ENCODE peak calls at places on chromosomes 5 and 9, in seven cellular contexts. W is osteocyte, O is LNCaP clone FGC, X is GM13976, I is AG04450, R is RWPE2, V is body of pancreas. L is an unnamed sample.

GRCh38 chr9:126376311-126376902 is 49.8 kb downstream of the MVB12B start:
- DNase-seq in O (no peak), X (no peak), I (no peak), V (no peak), R (no peak), W (no peak), L (no peak)

GRCh38 chr5:154143121-154143725 is 47.3 kb upstream of the GALNT10 start:
- DNase-seq in I (no peak), W (no peak), R (no peak), O (no peak), X (no peak), V (no peak), L (no peak)

GRCh38 chr5:151060742-151061141 is 20.1 kb downstream of the TNIP1 start:
- DNase-seq in O (no peak), R (no peak), W (no peak), V (peak), X (no peak), I (no peak), L (no peak)

GRCh38 chr9:126114850-126115460 is 211.7 kb upstream of the MVB12B start:
- DNase-seq in I (no peak), V (no peak), R (no peak), W (peak), O (no peak), X (no peak), L (no peak)

GRCh38 chr5:180128671-180129261 is 57.2 kb upstream of the RNF130 start:
- DNase-seq in O (no peak), I (no peak), R (no peak), X (peak), W (peak), V (no peak), L (no peak)

GRCh38 chr5:79512692-79513518 is 1.0 kb downstream of the HOMER1 start:
- DNase-seq in O (no peak), I (no peak), R (no peak), X (no peak), W (no peak), V (no peak), L (no peak)

GRCh38 chr5:151490617-151491016 is 43.2 kb downstream of the SLC36A1 start:
- DNase-seq in O (no peak), V (no peak), W (no peak), I (no peak), X (no peak), R (no peak), L (no peak)

GRCh38 chr5:36444582-36444999 is 142.9 kb upstream of the RANBP3L start:
- DNase-seq in X (no peak), R (no peak), O (peak), V (peak), I (no peak), W (no peak), L (no peak)

GRCh38 chr9:33677506-33677809 is 117.9 kb upstream of the PRSS3 start:
- DNase-seq in X (no peak), O (no peak), I (no peak), W (no peak), R (no peak), V (no peak), L (no peak)

GRCh38 chr9:33682551-33682950 is 112.8 kb upstream of the PRSS3 start:
- DNase-seq in V (no peak), R (no peak), O (no peak), W (no peak), I (no peak), X (no peak), L (no peak)

GRCh38 chr9:33677961-33678360 is 117.4 kb upstream of the PRSS3 start:
- DNase-seq in O (no peak), W (no peak), R (no peak), V (no peak), I (no peak), X (no peak), L (no peak)

GRCh38 chr9:33676746-33677505 is 118.4 kb upstream of the PRSS3 start:
- DNase-seq in X (peak), R (no peak), V (peak), O (no peak), I (no peak), W (peak), L (peak)
- TF ChIP-seq CTCF in X (no peak), R (no peak), V (no peak), O (no peak), I (no peak), W (no peak), L (no peak)

GRCh38 chr5:115602585-115603125 is 376 bp upstream of the TICAM2 start:
- DNase-seq in R (no peak), O (no peak), I (no peak), W (no peak), X (peak), V (no peak), L (no peak)

GRCh38 chr5:115599924-115600323 is 2.4 kb downstream of the TICAM2 start:
- DNase-seq in X (no peak), I (no peak), R (no peak), V (no peak), W (no peak), O (no peak), L (no peak)

GRCh38 chr5:115599502-115599901 is 2.8 kb downstream of the TICAM2 start:
- DNase-seq in X (peak), V (peak), R (no peak), O (no peak), I (no peak), W (no peak), L (no peak)

GRCh38 chr5:115600771-115601170 is 1.5 kb downstream of the TICAM2 start:
- DNase-seq in R (no peak), X (no peak), V (no peak), O (no peak), W (no peak), I (no peak), L (no peak)

GRCh38 chr5:115601709-115602584 is at the start of gene TICAM2:
- DNase-seq in V (peak), I (no peak), W (no peak), R (peak), O (no peak), X (peak), L (peak)
- TF ChIP-seq CTCF in V (peak), I (no peak), W (peak), R (peak), O (no peak), X (peak), L (peak)

GRCh38 chr5:10552183-10553143 is 11.4 kb upstream of the ANKRD33B start:
- DNase-seq in I (no peak), V (no peak), R (no peak), W (no peak), O (no peak), X (peak), L (no peak)

GRCh38 chr5:10555134-10555733 is 8.6 kb upstream of the ANKRD33B start:
- DNase-seq in W (no peak), R (peak), I (peak), X (no peak), V (no peak), O (no peak), L (no peak)

GRCh38 chr5:10556331-10556807 is 7.5 kb upstream of the ANKRD33B start:
- DNase-seq in W (no peak), I (no peak), X (no peak), R (no peak), V (no peak), O (no peak), L (no peak)

GRCh38 chr5:10550222-10550995 is 13.5 kb upstream of the ANKRD33B start:
- DNase-seq in O (no peak), V (no peak), I (no peak), W (no peak), R (peak), X (no peak), L (no peak)

DNA sequence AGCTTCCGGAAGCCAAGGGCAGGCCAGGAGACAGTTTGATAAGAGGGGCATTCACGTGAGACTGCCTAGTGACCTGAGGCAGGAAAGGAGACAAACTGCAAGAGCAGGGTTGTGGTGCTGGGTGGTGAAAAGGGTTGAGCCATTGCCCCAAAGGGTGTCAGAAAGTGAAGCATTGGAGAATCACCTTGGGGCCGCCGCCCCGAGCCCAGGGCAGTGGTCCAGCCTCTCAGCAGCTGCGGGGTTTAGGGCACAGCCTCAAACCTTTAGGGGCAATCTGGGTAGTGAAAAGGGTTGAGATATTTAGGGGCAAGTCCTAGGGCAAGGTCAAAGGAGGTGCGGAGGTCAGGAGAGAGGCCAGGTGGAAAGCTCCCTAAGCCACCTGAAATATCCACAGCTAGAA is 10.4 kb upstream of the ANKRD33B start:
- DNase-seq in V (no peak), O (no peak), I (no peak), W (no peak), X (no peak), R (no peak), L (no peak)
- TF ChIP-seq CTCF in V (no peak), O (no peak), I (no peak), W (no peak), X (no peak), R (no peak), L (no peak)

DNA sequence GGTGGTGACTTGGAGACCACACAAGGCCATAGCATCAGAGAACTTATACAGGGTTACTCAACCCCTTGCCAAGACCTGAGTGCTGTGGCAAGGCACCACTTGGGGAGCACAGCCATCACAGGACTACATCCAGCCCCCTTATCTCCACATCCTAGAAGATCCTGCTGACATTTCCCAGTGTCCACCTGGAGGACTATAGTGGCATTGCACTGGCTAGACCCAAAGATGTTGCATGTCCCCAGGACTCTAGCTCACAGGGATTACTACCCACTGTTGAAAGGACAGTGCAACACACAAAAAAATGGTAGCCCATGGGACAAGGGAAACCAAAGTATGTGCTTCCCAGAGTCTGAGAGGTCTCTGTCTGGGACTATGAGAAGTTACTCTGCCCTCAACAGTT is 411.1 kb upstream of the NUDT12 start:
- DNase-seq in V (no peak), O (no peak), W (no peak), R (no peak), I (no peak), X (no peak), L (no peak)
- TF ChIP-seq CTCF in V (no peak), O (no peak), W (no peak), R (peak), I (peak), X (no peak), L (peak)

GRCh38 chr5:123163225-123163876 is 74.3 kb downstream of the PRDM6 start:
- DNase-seq in W (no peak), O (no peak), V (no peak), I (no peak), R (no peak), X (no peak), L (no peak)
- TF ChIP-seq CTCF in W (no peak), O (no peak), V (no peak), I (no peak), R (no peak), X (no peak), L (no peak)

DNA sequence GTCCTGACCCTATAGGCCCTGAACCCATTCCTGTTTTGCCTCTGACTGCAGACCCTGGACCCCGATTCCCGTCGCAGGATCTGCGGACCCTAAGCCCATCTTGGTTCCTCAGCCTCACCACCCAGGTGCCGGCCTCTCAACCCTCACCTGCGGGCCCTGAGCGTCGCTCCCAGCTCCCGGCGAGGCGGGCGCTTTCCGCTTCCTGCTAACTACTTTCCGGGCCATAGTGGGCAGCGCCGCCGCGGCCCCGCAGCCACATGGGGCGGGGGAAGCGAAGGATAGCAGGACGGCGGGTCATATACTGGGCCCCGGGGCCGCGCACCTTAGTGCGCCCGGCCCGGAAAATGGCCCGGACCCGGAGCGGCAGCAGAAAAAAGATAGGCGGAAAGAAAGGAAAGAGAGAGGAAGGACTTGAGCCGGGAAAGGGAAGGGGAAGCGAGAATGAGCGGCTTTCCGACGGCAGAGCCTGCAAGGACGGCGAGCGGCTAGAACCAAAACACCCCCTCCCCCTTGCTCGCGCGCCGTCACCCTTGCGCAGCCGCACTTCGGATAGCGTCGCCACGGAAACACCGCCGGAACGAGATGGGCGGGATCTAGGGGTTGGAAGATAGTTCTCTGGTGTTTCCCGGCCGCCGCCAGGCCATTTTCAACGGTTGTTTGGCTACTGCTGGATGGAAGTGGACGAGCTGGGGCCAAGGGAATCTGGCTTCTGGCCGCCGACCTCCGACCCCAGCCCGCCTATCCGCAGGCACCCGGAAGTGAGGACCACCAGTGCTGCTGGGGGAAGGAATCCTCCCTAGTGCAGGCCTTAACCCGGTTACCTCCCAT is at the start of gene DCAF12:
- DNase-seq in W (peak), I (peak), O (peak), X (peak), R (peak), V (peak), L (peak)
- TF ChIP-seq CTCF in W (no peak), I (no peak), O (no peak), X (no peak), R (no peak), V (peak), L (no peak)

DNA sequence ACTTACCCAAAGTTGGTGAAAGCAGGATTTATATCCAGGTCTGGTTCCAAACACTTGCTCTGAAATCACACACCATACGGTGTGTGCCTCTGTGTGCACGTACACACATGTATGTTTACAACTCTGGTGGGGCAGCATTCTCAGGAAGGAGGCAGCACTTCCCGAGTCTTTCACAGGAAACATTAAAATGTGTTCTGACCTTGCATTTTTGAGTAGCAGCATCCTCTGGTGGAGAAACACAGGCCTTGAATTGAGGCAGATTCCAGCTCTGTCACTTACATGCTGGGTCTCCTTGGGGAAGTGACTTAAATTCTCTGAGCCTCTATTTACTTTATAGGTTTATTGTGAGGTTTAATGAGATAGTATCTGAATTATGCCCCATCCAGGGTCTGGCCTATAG is 126.4 kb downstream of the RGS3 start:
- DNase-seq in I (no peak), R (no peak), X (no peak), V (no peak), W (no peak), O (no peak), L (peak)
- TF ChIP-seq CTCF in I (peak), R (peak), X (no peak), V (peak), W (peak), O (peak), L (peak)

L was measured in right lobe of liver.